ENCODE peak calls at places on chromosomes 16 and 17, in six cellular contexts. U is thoracic aorta, C is tibial artery, Z is WTC11, N is heart right ventricle, M is breast epithelium. B is an unnamed sample.

GRCh38 chr16:73697336-73697735 is 599.3 kb upstream of the PSMD7 start:
- DNase-seq in U (no peak), C (no peak), Z (no peak), N (no peak), M (no peak), B (no peak)

GRCh38 chr16:745739-746138 is 4.9 kb upstream of the CIAO3 start:
- DNase-seq in U (no peak), C (no peak), Z (peak), N (no peak), M (no peak), B (no peak)

GRCh38 chr17:58200024-58200633 is 7.6 kb downstream of the EPX start:
- DNase-seq in U (no peak), C (no peak), Z (peak), N (peak), M (no peak), B (peak)

GRCh38 chr17:30922235-30922993 is 669 bp downstream of the ADAP2 start:
- DNase-seq in U (no peak), C (no peak), Z (peak), N (peak), M (no peak), B (no peak)

GRCh38 chr16:50279142-50279865 is 13.0 kb downstream of the ADCY7 start:
- DNase-seq in U (no peak), C (peak), Z (no peak), N (peak), M (peak), B (no peak)

GRCh38 chr16:17775061-17775460 is 304.3 kb upstream of the XYLT1 start:
- DNase-seq in U (no peak), C (no peak), Z (no peak), N (no peak), M (no peak), B (no peak)

GRCh38 chr16:10668322-10669045 is 26.2 kb downstream of the TEKT5 start:
- DNase-seq in U (no peak), C (no peak), Z (peak), N (peak), M (no peak), B (no peak)

GRCh38 chr16:58684001-58684353 is 593 bp downstream of the SLC38A7 start:
- DNase-seq in U (no peak), C (no peak), Z (no peak), N (no peak), M (no peak), B (no peak)

GRCh38 chr17:10875984-10876555 is 38.2 kb upstream of the PIRT start:
- DNase-seq in U (no peak), C (no peak), Z (peak), N (peak), M (no peak), B (peak)

GRCh38 chr17:29663155-29663554 is 40.4 kb upstream of the CORO6 start:
- DNase-seq in U (no peak), C (no peak), Z (no peak), N (no peak), M (no peak), B (no peak)

GRCh38 chr17:69246726-69247375 is 18.2 kb upstream of the ABCA10 start:
- DNase-seq in U (no peak), C (no peak), Z (no peak), N (no peak), M (no peak), B (peak)

GRCh38 chr17:34990921-34991365 is 10.6 kb downstream of the LIG3 start:
- DNase-seq in U (no peak), C (no peak), Z (no peak), N (no peak), M (no peak), B (peak)

GRCh38 chr17:57678393-57678792 is 66.7 kb downstream of the CCDC182 start:
- DNase-seq in U (no peak), C (no peak), Z (no peak), N (no peak), M (peak), B (no peak)

GRCh38 chr16:81291117-81291516 is 23.6 kb upstream of the GAN start:
- DNase-seq in U (no peak), C (no peak), Z (no peak), N (no peak), M (no peak), B (no peak)
- TF ChIP-seq CTCF in U (no peak), C (no peak), Z (no peak), N (no peak), M (no peak), B (no peak)

GRCh38 chr17:73595068-73595865 is 49.0 kb downstream of the SDK2 start:
- DNase-seq in U (no peak), C (no peak), Z (peak), N (peak), M (no peak), B (no peak)
- TF ChIP-seq CTCF in U (peak), C (peak), Z (peak), N (peak), M (no peak), B (peak)

DNA sequence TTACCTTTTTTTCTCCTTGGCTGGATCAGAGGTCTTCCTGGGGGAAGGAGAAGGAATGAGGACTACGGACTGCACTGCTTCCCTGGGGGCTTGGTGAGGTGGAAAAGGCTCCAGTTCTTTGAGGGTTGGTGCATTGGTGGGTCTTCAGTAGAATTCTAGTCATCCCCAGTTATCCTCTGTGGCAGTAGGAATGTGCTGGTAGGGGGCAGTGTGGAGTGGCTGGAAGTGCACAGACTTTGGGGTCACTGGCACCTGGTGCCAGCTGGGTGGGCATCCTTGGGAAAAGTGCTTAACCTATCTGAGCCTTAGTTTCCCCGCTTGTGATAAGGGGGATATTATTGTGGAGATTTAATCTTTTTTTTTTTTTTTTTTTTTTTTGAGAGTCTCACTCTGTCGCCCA is 6.3 kb downstream of the TAC4 start:
- DNase-seq in U (no peak), C (no peak), Z (no peak), N (no peak), M (no peak), B (no peak)
- TF ChIP-seq CTCF in U (no peak), C (no peak), Z (no peak), N (no peak), M (no peak), B (no peak)

GRCh38 chr16:13102401-13102800 is 201.0 kb downstream of the SHISA9 start:
- DNase-seq in U (no peak), C (no peak), Z (no peak), N (no peak), M (no peak), B (no peak)
- TF ChIP-seq CTCF in U (no peak), C (no peak), Z (no peak), N (no peak), M (no peak), B (no peak)

GRCh38 chr17:67801626-67802175 is 23.6 kb upstream of the BPTF start:
- DNase-seq in U (no peak), C (no peak), Z (peak), N (no peak), M (no peak), B (no peak)
- TF ChIP-seq CTCF in U (no peak), C (no peak), Z (peak), N (no peak), M (no peak), B (no peak)

GRCh38 chr17:41328207-41328606 is 12.7 kb upstream of the KRTAP17-1 start:
- DNase-seq in U (no peak), C (no peak), Z (no peak), N (no peak), M (no peak), B (no peak)

GRCh38 chr17:41327411-41328120 is 12.1 kb upstream of the KRTAP17-1 start:
- DNase-seq in U (no peak), C (no peak), Z (no peak), N (no peak), M (no peak), B (no peak)

GRCh38 chr17:41332239-41332638 is 16.7 kb upstream of the KRTAP17-1 start:
- DNase-seq in U (no peak), C (no peak), Z (no peak), N (no peak), M (no peak), B (no peak)

GRCh38 chr17:41331606-41332005 is 16.1 kb upstream of the KRTAP17-1 start:
- DNase-seq in U (no peak), C (no peak), Z (no peak), N (no peak), M (no peak), B (no peak)

DNA sequence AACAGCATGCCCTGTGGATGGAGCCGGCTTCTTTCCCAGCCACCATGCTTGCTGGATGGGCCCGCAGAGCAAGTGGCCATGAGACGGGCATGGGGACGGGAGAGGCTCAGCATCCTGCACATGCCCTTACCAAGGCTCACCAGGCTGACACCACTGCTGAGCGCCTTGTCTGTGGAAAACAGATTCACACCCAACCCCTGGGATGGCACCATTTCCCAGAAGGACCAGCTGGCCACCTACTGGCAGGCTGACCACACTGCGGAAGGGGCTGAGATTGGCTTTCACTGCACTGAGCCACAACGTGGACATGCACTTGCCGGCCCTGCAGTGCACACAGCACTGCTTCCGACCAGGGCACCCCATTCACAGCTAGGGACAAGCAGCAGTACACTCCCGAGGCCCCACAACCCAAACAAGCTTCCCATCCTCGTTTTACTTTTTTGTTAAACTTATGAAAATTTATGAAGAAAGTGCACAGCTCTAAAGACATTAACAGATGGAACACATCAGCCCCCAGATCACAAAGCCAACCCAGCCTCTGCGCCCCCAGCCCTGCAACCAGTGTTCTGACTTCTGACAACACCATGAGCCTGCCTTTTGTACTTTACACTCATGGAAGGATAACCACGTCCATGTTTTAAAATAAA is 13.9 kb upstream of the KRTAP17-1 start:
- DNase-seq in U (no peak), C (no peak), Z (peak), N (peak), M (no peak), B (no peak)
- TF ChIP-seq CTCF in U (peak), C (peak), Z (peak), N (peak), M (no peak), B (peak)

GRCh38 chr17:77841742-77842141 is 116.8 kb upstream of the TNRC6C start:
- DNase-seq in U (no peak), C (no peak), Z (no peak), N (no peak), M (no peak), B (no peak)
- TF ChIP-seq CTCF in U (no peak), C (no peak), Z (no peak), N (no peak), M (no peak), B (no peak)

DNA sequence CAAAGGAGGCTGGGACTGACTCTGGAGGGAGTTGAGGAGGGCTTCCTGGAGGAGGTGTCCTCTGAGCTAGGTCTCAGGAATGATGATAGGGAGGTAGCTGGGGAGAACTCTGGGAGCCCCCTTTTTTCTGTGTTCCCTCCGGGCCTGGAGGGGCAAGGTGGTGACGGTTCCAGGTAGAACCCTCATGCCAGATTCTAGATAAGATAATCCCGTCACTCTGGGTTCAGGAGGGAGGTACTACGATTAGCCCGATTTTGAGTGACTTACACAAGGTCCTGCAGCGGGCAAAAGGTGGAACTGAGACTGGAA is 18.7 kb upstream of the ADGRG3 start:
- DNase-seq in U (no peak), C (no peak), Z (no peak), N (no peak), M (no peak), B (no peak)
- TF ChIP-seq CTCF in U (no peak), C (no peak), Z (no peak), N (no peak), M (no peak), B (no peak)

GRCh38 chr16:46974352-46974751 is 878 bp upstream of the DNAJA2 start:
- DNase-seq in U (no peak), C (no peak), Z (no peak), N (no peak), M (no peak), B (no peak)
- TF ChIP-seq CTCF in U (no peak), C (no peak), Z (no peak), N (no peak), M (no peak), B (no peak)

GRCh38 chr16:67543036-67543435 is 14.4 kb downstream of the RIPOR1 start:
- DNase-seq in U (no peak), C (no peak), Z (no peak), N (no peak), M (no peak), B (no peak)

GRCh38 chr16:67543582-67543981 is 15.0 kb downstream of the RIPOR1 start:
- DNase-seq in U (no peak), C (no peak), Z (no peak), N (no peak), M (no peak), B (no peak)

GRCh38 chr16:67545665-67546024 is 16.7 kb upstream of the CTCF start:
- DNase-seq in U (no peak), C (no peak), Z (no peak), N (no peak), M (no peak), B (no peak)

GRCh38 chr16:67544844-67545664 is 16.4 kb downstream of the RIPOR1 start:
- DNase-seq in U (no peak), C (no peak), Z (no peak), N (no peak), M (no peak), B (no peak)

GRCh38 chr16:67544329-67544841 is 15.8 kb downstream of the RIPOR1 start:
- DNase-seq in U (no peak), C (no peak), Z (no peak), N (no peak), M (no peak), B (no peak)
- TF ChIP-seq CTCF in U (no peak), C (no peak), Z (no peak), N (no peak), M (no peak), B (no peak)

B was measured in LNCaP clone FGC.